ENCODE peak calls at places on chromosome 1, in eight cellular contexts. One of them, this sample, is unnamed.

GRCh38 chr1:63454269-63454668 is 68.8 kb downstream of the ITGB3BP start:
- DNase-seq in effector CD8-positive, alpha-beta T cell: no peak
- DNase-seq in lung microvascular endothelial cell: peak; percentile 14
- DNase-seq in SW480: peak; percentile 2
- DNase-seq in NCI-H2107: no peak
- DNase-seq in HuH-7.5: no peak
- DNase-seq in anterior cingulate cortex: no peak
- DNase-seq in activated T-helper 1 cell treated with Interleukin-2 at 50 U/mL for 16 hours: no peak
- DNase-seq in this sample: no peak

GRCh38 chr1:27045973-27046558 is 33.4 kb upstream of the TENT5B start:
- DNase-seq in HuH-7.5: peak; percentile 64
- DNase-seq in NCI-H2107: peak; percentile 17
- DNase-seq in effector CD8-positive, alpha-beta T cell: peak; percentile 44
- DNase-seq in anterior cingulate cortex: peak; percentile 63
- DNase-seq in lung microvascular endothelial cell: peak; percentile 46
- DNase-seq in activated T-helper 1 cell treated with Interleukin-2 at 50 U/mL for 16 hours: peak; percentile 40
- DNase-seq in SW480: peak; percentile 41
- DNase-seq in this sample: peak; percentile 34

GRCh38 chr1:158793604-158794003 is 12.6 kb upstream of the OR6N2 start:
- DNase-seq in HuH-7.5: no peak
- DNase-seq in lung microvascular endothelial cell: no peak
- DNase-seq in SW480: no peak
- DNase-seq in anterior cingulate cortex: no peak
- DNase-seq in NCI-H2107: no peak
- DNase-seq in effector CD8-positive, alpha-beta T cell: no peak
- DNase-seq in activated T-helper 1 cell treated with Interleukin-2 at 50 U/mL for 16 hours: no peak
- DNase-seq in this sample: no peak

GRCh38 chr1:204493882-204494280 is 724 bp downstream of the PIK3C2B start:
- DNase-seq in NCI-H2107: peak; percentile 25
- DNase-seq in anterior cingulate cortex: peak; percentile 53
- DNase-seq in HuH-7.5: peak; percentile 81
- DNase-seq in SW480: peak; percentile 77
- DNase-seq in lung microvascular endothelial cell: peak; percentile 49
- DNase-seq in effector CD8-positive, alpha-beta T cell: peak; percentile 26
- DNase-seq in activated T-helper 1 cell treated with Interleukin-2 at 50 U/mL for 16 hours: no peak
- DNase-seq in this sample: peak; percentile 52

GRCh38 chr1:234962340-234962989 is 166.2 kb downstream of the TOMM20 start:
- DNase-seq in anterior cingulate cortex: no peak
- DNase-seq in HuH-7.5: no peak
- DNase-seq in effector CD8-positive, alpha-beta T cell: no peak
- DNase-seq in SW480: peak; percentile 93
- DNase-seq in NCI-H2107: peak; percentile 70
- DNase-seq in lung microvascular endothelial cell: no peak
- DNase-seq in activated T-helper 1 cell treated with Interleukin-2 at 50 U/mL for 16 hours: no peak
- DNase-seq in this sample: no peak

GRCh38 chr1:168732736-168733135 is 3.7 kb upstream of the DPT start:
- DNase-seq in HuH-7.5: no peak
- DNase-seq in effector CD8-positive, alpha-beta T cell: no peak
- DNase-seq in anterior cingulate cortex: no peak
- DNase-seq in lung microvascular endothelial cell: no peak
- DNase-seq in NCI-H2107: no peak
- DNase-seq in activated T-helper 1 cell treated with Interleukin-2 at 50 U/mL for 16 hours: no peak
- DNase-seq in SW480: no peak
- DNase-seq in this sample: no peak

GRCh38 chr1:212234431-212235298 is 50.5 kb upstream of the PPP2R5A start:
- DNase-seq in activated T-helper 1 cell treated with Interleukin-2 at 50 U/mL for 16 hours: no peak
- DNase-seq in NCI-H2107: peak; percentile 51
- DNase-seq in effector CD8-positive, alpha-beta T cell: no peak
- DNase-seq in SW480: peak; percentile 93
- DNase-seq in lung microvascular endothelial cell: peak; percentile 90
- DNase-seq in HuH-7.5: no peak
- DNase-seq in anterior cingulate cortex: peak; percentile 51
- DNase-seq in this sample: no peak

GRCh38 chr1:5847013-5847654 is 145.1 kb downstream of the NPHP4 start:
- DNase-seq in HuH-7.5: peak; percentile 58
- DNase-seq in anterior cingulate cortex: no peak
- DNase-seq in activated T-helper 1 cell treated with Interleukin-2 at 50 U/mL for 16 hours: no peak
- DNase-seq in NCI-H2107: no peak
- DNase-seq in SW480: no peak
- DNase-seq in lung microvascular endothelial cell: peak; percentile 22
- DNase-seq in effector CD8-positive, alpha-beta T cell: no peak
- DNase-seq in this sample: no peak

GRCh38 chr1:155208656-155209372 is at the start of gene MTX1:
- DNase-seq in lung microvascular endothelial cell: peak; percentile 88
- DNase-seq in NCI-H2107: peak; percentile 61
- DNase-seq in effector CD8-positive, alpha-beta T cell: peak; percentile 87
- DNase-seq in SW480: peak; percentile 67
- DNase-seq in activated T-helper 1 cell treated with Interleukin-2 at 50 U/mL for 16 hours: peak; percentile 80
- DNase-seq in HuH-7.5: peak; percentile 84
- DNase-seq in anterior cingulate cortex: peak; percentile 90
- DNase-seq in this sample: peak; percentile 97

GRCh38 chr1:40634901-40635655 is 30.4 kb downstream of the RIMS3 start:
- DNase-seq in activated T-helper 1 cell treated with Interleukin-2 at 50 U/mL for 16 hours: no peak
- DNase-seq in HuH-7.5: no peak
- DNase-seq in effector CD8-positive, alpha-beta T cell: no peak
- DNase-seq in SW480: no peak
- DNase-seq in NCI-H2107: no peak
- DNase-seq in anterior cingulate cortex: no peak
- DNase-seq in lung microvascular endothelial cell: peak; percentile 45
- DNase-seq in this sample: no peak

GRCh38 chr1:44240802-44241671 is 27.8 kb downstream of the DMAP1 start:
- DNase-seq in HuH-7.5: no peak
- DNase-seq in lung microvascular endothelial cell: no peak
- DNase-seq in activated T-helper 1 cell treated with Interleukin-2 at 50 U/mL for 16 hours: no peak
- DNase-seq in anterior cingulate cortex: no peak
- DNase-seq in effector CD8-positive, alpha-beta T cell: no peak
- DNase-seq in SW480: no peak
- DNase-seq in NCI-H2107: no peak
- DNase-seq in this sample: no peak

GRCh38 chr1:222071313-222071886 is 329.5 kb upstream of the DUSP10 start:
- DNase-seq in NCI-H2107: peak; percentile 6
- DNase-seq in SW480: no peak
- DNase-seq in anterior cingulate cortex: no peak
- DNase-seq in HuH-7.5: no peak
- DNase-seq in activated T-helper 1 cell treated with Interleukin-2 at 50 U/mL for 16 hours: no peak
- DNase-seq in effector CD8-positive, alpha-beta T cell: no peak
- DNase-seq in lung microvascular endothelial cell: no peak
- DNase-seq in this sample: no peak

GRCh38 chr1:66945316-66945715 is 20.5 kb downstream of the MIER1 start:
- DNase-seq in NCI-H2107: no peak
- DNase-seq in HuH-7.5: no peak
- DNase-seq in anterior cingulate cortex: no peak
- DNase-seq in effector CD8-positive, alpha-beta T cell: no peak
- DNase-seq in lung microvascular endothelial cell: no peak
- DNase-seq in SW480: no peak
- DNase-seq in activated T-helper 1 cell treated with Interleukin-2 at 50 U/mL for 16 hours: no peak
- DNase-seq in this sample: no peak

GRCh38 chr1:192002063-192002462 is 156.2 kb upstream of the RGS18 start:
- DNase-seq in SW480: no peak
- DNase-seq in HuH-7.5: no peak
- DNase-seq in NCI-H2107: no peak
- DNase-seq in anterior cingulate cortex: no peak
- DNase-seq in activated T-helper 1 cell treated with Interleukin-2 at 50 U/mL for 16 hours: no peak
- DNase-seq in lung microvascular endothelial cell: no peak
- DNase-seq in effector CD8-positive, alpha-beta T cell: no peak
- DNase-seq in this sample: no peak

GRCh38 chr1:90411155-90411554 is 305.9 kb downstream of the BARHL2 start:
- DNase-seq in NCI-H2107: no peak
- DNase-seq in lung microvascular endothelial cell: no peak
- DNase-seq in HuH-7.5: no peak
- DNase-seq in SW480: no peak
- DNase-seq in activated T-helper 1 cell treated with Interleukin-2 at 50 U/mL for 16 hours: no peak
- DNase-seq in effector CD8-positive, alpha-beta T cell: no peak
- DNase-seq in anterior cingulate cortex: no peak
- DNase-seq in this sample: no peak

GRCh38 chr1:211524521-211524920 is 32.6 kb upstream of the RD3 start:
- DNase-seq in SW480: no peak
- DNase-seq in lung microvascular endothelial cell: no peak
- DNase-seq in HuH-7.5: no peak
- DNase-seq in anterior cingulate cortex: no peak
- DNase-seq in effector CD8-positive, alpha-beta T cell: no peak
- DNase-seq in activated T-helper 1 cell treated with Interleukin-2 at 50 U/mL for 16 hours: no peak
- DNase-seq in NCI-H2107: no peak
- DNase-seq in this sample: no peak

GRCh38 chr1:55217226-55217996 is 2.2 kb upstream of the USP24 start:
- DNase-seq in HuH-7.5: no peak
- DNase-seq in SW480: no peak
- DNase-seq in lung microvascular endothelial cell: peak; percentile 41
- DNase-seq in NCI-H2107: no peak
- DNase-seq in effector CD8-positive, alpha-beta T cell: no peak
- DNase-seq in anterior cingulate cortex: no peak
- DNase-seq in activated T-helper 1 cell treated with Interleukin-2 at 50 U/mL for 16 hours: no peak
- DNase-seq in this sample: peak; percentile 44

GRCh38 chr1:229554886-229555621 is 3.5 kb downstream of the ABCB10 start:
- DNase-seq in HuH-7.5: no peak
- DNase-seq in SW480: no peak
- DNase-seq in effector CD8-positive, alpha-beta T cell: no peak
- DNase-seq in lung microvascular endothelial cell: no peak
- DNase-seq in NCI-H2107: no peak
- DNase-seq in activated T-helper 1 cell treated with Interleukin-2 at 50 U/mL for 16 hours: no peak
- DNase-seq in anterior cingulate cortex: no peak
- DNase-seq in this sample: no peak

This sample was measured in naive thymus-derived CD8-positive, alpha-beta T cell.